ENCODE peak calls at places on chromosomes 16 and 17, in five cellular contexts. N is pulmonary artery endothelial cell; C is NCI-H1092; B is amygdala; Y is activated naive CD8-positive, alpha-beta T cell treated with anti-CD3 and anti-CD28 coated beads, Interleukin-2, amount 50 U/mL, for 24 hours. L is an unnamed sample.

GRCh38 chr16:4140652-4141051 is 24.4 kb upstream of the ADCY9 start:
- DNase-seq in Y (no peak), N (no peak), B (no peak), C (no peak), L (no peak)

GRCh38 chr16:76670125-76670857 is 393.1 kb downstream of the CNTNAP4 start:
- DNase-seq in C (no peak), N (no peak), Y (no peak), B (no peak), L (no peak)

GRCh38 chr17:63442549-63443035 is 3.5 kb downstream of the CYB561 start:
- DNase-seq in C (no peak), Y (no peak), N (no peak), B (no peak), L (no peak)

GRCh38 chr16:88526906-88527185 is 43.4 kb upstream of the ZC3H18 start:
- DNase-seq in C (no peak), Y (no peak), N (no peak), B (no peak), L (no peak)

GRCh38 chr17:48517478-48517877 is 13.3 kb downstream of the HOXB1 start:
- DNase-seq in Y (no peak), N (no peak), C (no peak), B (no peak), L (no peak)

GRCh38 chr16:87538594-87538993 is 45.8 kb upstream of the ZCCHC14 start:
- DNase-seq in Y (peak; percentile 36), N (peak; percentile 48), C (no peak), B (no peak), L (no peak)

GRCh38 chr17:30677550-30678254 is 146.8 kb downstream of the CRLF3 start:
- DNase-seq in B (no peak), Y (no peak), C (no peak), N (no peak), L (no peak)

GRCh38 chr16:81480856-81481821 is 36.5 kb downstream of the CMIP start:
- DNase-seq in B (no peak), C (no peak), N (no peak), Y (peak; percentile 40), L (peak; percentile 81)

GRCh38 chr16:90047714-90048346 is 28.6 kb upstream of the DBNDD1 start:
- DNase-seq in C (no peak), Y (no peak), N (no peak), B (no peak), L (no peak)

GRCh38 chr17:69342896-69343644 is 16.1 kb upstream of the ABCA5 start:
- DNase-seq in Y (no peak), B (no peak), N (no peak), C (no peak), L (no peak)

GRCh38 chr16:69499541-69500255 is 66.1 kb upstream of the NFAT5 start:
- DNase-seq in B (no peak), Y (no peak), C (no peak), N (no peak), L (no peak)

GRCh38 chr17:57735707-57736106 is 9.4 kb downstream of the CCDC182 start:
- DNase-seq in Y (no peak), N (no peak), C (no peak), B (no peak), L (no peak)

GRCh38 chr17:37294888-37295287 is 80.9 kb upstream of the C17orf78 start:
- DNase-seq in N (no peak), Y (no peak), C (no peak), B (no peak), L (no peak)

GRCh38 chr16:88613911-88614817 is 24.2 kb upstream of the IL17C start:
- DNase-seq in N (no peak), C (no peak), B (no peak), Y (no peak), L (no peak)

L was measured in sigmoid colon.